ENCODE peak calls at places on chromosomes 5 and 9, in four cellular contexts. Z is neuronal stem cell, T is H9, H is H1. A is an unnamed sample.

GRCh38 chr9:116952434-116952805 is 265.3 kb downstream of the TRIM32 start:
- DNase-seq in Z (no peak), T (no peak), H (no peak), A (no peak)

GRCh38 chr5:40680741-40681350 is 1.1 kb downstream of the PTGER4 start:
- DNase-seq in Z (no peak), T (peak), H (no peak), A (no peak)

GRCh38 chr9:2727966-2728613 is 10.8 kb downstream of the KCNV2 start:
- DNase-seq in Z (no peak), T (no peak), H (no peak), A (peak)

GRCh38 chr9:113957778-113958430 is 81.8 kb downstream of the ZNF618 start:
- DNase-seq in Z (no peak), T (no peak), H (no peak), A (peak)

GRCh38 chr5:111043712-111044506 is 27.6 kb upstream of the TSLP start:
- DNase-seq in Z (no peak), T (peak), H (no peak), A (peak)

GRCh38 chr9:107222020-107222522 is 61.0 kb upstream of the RAD23B start:
- DNase-seq in Z (no peak), T (no peak), H (no peak), A (peak)

GRCh38 chr9:12921621-12922020 is 146.8 kb downstream of the LURAP1L start:
- DNase-seq in Z (no peak), T (no peak), H (no peak), A (no peak)

GRCh38 chr9:135190789-135191577 is 103.5 kb downstream of the OLFM1 start:
- DNase-seq in Z (no peak), T (no peak), H (no peak), A (no peak)

GRCh38 chr5:139795074-139796001 is at the start of gene PSD2:
- DNase-seq in Z (peak), T (peak), H (no peak), A (no peak)

GRCh38 chr9:115024925-115025535 is 92.9 kb downstream of the TNC start:
- DNase-seq in Z (peak), T (no peak), H (no peak), A (no peak)
- H3K14ac ChIP-seq in Z (no peak), T (no peak), H (no peak), A (no peak)

GRCh38 chr5:54876-55569 is 36.9 kb upstream of the PLEKHG4B start:
- DNase-seq in Z (no peak), T (no peak), H (no peak), A (no peak)
- H3K4me2 ChIP-seq in Z (no peak), T (peak), H (peak), A (no peak)

GRCh38 chr5:180352116-180352975 is 790 bp downstream of the GFPT2 start:
- DNase-seq in Z (peak), T (no peak), H (no peak), A (no peak)
- H3K18ac ChIP-seq in Z (peak), T (no peak), H (peak), A (no peak)

GRCh38 chr9:16436545-16436944 is 433.9 kb downstream of the BNC2 start:
- DNase-seq in Z (no peak), T (no peak), H (no peak), A (no peak)

GRCh38 chr9:16431666-16432065 is 438.8 kb downstream of the BNC2 start:
- DNase-seq in Z (no peak), T (no peak), H (no peak), A (no peak)

GRCh38 chr9:16429671-16430070 is 440.8 kb downstream of the BNC2 start:
- DNase-seq in Z (peak), T (no peak), H (no peak), A (no peak)

DNA sequence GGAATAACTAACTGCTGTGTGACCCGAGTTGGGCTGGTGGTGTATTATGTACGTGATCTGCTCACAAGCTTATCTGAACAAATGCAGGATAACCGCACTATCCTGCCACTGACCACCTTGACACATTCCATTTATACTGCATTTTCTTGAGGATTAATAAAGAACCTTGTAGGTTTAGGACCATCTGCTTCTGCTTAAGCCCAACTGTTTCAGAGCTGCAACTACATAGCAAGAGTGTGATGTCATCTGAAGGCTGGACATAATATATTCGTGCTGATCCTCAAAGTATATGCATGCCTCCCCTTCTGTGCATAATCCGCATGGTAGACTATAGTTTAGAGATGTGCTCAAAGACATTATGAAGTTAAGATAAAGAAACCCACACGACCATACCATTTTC is 435.9 kb downstream of the BNC2 start:
- DNase-seq in Z (no peak), T (no peak), H (no peak), A (peak)
- H3K14ac ChIP-seq in Z (no peak), T (no peak), H (no peak), A (no peak)

DNA sequence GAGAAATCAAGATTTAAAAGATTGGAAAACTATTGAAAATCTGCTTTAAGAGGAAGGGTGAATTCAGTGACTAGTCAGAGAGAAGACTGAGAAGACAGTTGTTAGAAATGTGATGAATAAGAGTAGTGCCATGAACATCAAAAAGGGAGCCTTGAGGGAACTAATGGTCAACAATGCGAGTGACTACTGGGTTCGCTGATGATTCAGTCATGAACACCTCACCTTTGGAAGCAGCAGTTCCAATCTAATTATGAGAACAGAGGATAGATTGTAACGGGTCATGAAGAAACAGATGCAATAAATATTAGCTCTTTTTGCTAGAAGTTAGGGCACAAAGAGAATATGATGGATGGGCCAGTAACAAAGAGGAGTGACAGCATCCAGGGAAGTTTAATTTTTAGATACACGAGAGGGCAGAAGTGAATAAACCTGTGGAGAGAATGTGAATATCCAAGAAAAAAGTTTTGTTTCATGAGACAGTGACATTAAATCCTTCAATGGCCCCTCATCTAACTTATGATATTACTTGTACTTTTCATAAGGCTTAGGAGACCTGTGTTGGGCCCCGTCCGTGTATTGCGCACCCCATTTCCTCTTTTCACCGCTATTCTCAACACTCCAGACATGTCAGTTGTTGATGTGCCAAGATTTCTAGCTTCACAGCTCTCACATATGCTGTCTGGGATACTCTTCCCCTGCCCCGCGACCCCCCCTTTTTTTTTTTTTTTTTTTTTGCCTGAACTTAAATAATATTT is 23.5 kb upstream of the IFNE start:
- DNase-seq in Z (no peak), T (no peak), H (no peak), A (peak)
- H3K4me2 ChIP-seq in Z (no peak), T (no peak), H (no peak), A (no peak)

GRCh38 chr9:92592946-92593860 is 57.4 kb upstream of the ECM2 start:
- DNase-seq in Z (no peak), T (no peak), H (no peak), A (peak)

GRCh38 chr9:92592537-92592936 is 56.7 kb upstream of the ECM2 start:
- DNase-seq in Z (no peak), T (no peak), H (no peak), A (no peak)

GRCh38 chr9:92590386-92590785 is 54.6 kb upstream of the ECM2 start:
- DNase-seq in Z (no peak), T (no peak), H (no peak), A (peak)

GRCh38 chr9:92589918-92590317 is 54.1 kb upstream of the ECM2 start:
- DNase-seq in Z (no peak), T (no peak), H (no peak), A (no peak)
- H3K18ac ChIP-seq in Z (no peak), T (no peak), H (no peak), A (no peak)

DNA sequence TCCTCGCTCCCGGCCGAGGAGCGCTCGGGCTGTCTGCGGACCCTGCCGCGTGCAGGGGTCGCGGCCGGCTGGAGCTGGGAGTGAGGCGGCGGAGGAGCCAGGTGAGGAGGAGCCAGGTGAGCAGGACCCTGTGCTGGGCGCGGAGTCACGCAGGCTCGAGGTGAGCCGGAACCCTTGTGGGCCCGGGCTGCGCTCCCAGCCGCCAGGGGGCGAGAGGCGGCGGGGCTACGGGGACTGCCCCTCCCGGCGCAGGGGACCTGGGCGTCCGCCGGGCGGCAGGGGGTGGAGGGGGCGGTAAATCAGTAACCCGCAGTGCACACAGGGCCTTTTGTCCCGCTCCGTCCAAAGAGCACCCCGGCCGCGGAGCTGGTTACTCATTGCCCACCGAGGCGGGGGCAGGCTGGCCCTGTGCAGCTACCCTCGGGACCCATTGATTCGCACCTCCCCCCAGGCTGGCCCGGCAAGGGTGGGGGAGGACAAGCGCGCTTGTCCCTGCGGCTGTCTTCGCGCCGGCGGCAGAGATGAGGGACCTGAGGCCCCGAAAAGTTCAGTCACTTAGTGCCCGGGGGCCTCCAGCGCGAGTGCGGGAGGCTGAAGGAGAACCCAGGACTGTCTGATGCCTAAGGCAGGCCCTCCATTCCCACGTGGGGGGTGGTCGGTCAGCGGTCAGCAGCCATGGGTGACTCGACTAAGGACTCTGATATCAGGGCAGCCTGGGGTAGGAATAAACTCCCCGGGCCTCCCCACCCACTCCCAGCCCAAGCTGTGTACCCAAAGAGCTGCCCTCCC is 397 bp downstream of the FGFR4 start:
- DNase-seq in Z (peak), T (peak), H (peak), A (no peak)
- H3K14ac ChIP-seq in Z (peak), T (peak), H (no peak), A (no peak)

GRCh38 chr9:125821078-125821477 is 73.9 kb downstream of the PBX3 start:
- DNase-seq in Z (no peak), T (no peak), H (no peak), A (no peak)
- H3K4me2 ChIP-seq in Z (no peak), T (no peak), H (no peak), A (no peak)

A was measured in IMR-90.